ENCODE peak calls at places on chromosomes 11 and 22, in seven cellular contexts. One of them, this sample, is unnamed. For H3K4me1, the result is how much of the 10 kb centered on the place peaks cover.

GRCh38 chr11:66050581-66051231 is 1.5 kb upstream of the SF3B2 start:
- DNase-seq in GM23338: peak
- DNase-seq in stomach: no peak
- DNase-seq in tibial artery: no peak
- DNase-seq in HCT116: no peak
- DNase-seq in right cardiac atrium: no peak
- DNase-seq in A549: no peak
- DNase-seq in this sample: no peak

GRCh38 chr11:134498326-134499139 is 86.5 kb upstream of the B3GAT1 start:
- DNase-seq in A549: no peak
- DNase-seq in right cardiac atrium: no peak
- DNase-seq in tibial artery: no peak
- DNase-seq in stomach: peak
- DNase-seq in GM23338: no peak
- DNase-seq in HCT116: no peak
- DNase-seq in this sample: no peak

GRCh38 chr11:60370252-60370810 is 8.0 kb upstream of the MS4A7 start:
- DNase-seq in stomach: no peak
- DNase-seq in tibial artery: no peak
- DNase-seq in A549: no peak
- DNase-seq in GM23338: no peak
- DNase-seq in HCT116: no peak
- DNase-seq in right cardiac atrium: no peak
- DNase-seq in this sample: no peak

GRCh38 chr11:64744544-64745218 is 739 bp upstream of the RASGRP2 start:
- DNase-seq in right cardiac atrium: peak
- DNase-seq in stomach: no peak
- DNase-seq in HCT116: no peak
- DNase-seq in GM23338: no peak
- DNase-seq in tibial artery: no peak
- DNase-seq in A549: no peak
- DNase-seq in this sample: no peak

GRCh38 chr11:121485221-121485620 is 32.5 kb upstream of the SORL1-AS1 start:
- DNase-seq in right cardiac atrium: no peak
- DNase-seq in tibial artery: no peak
- DNase-seq in stomach: no peak
- DNase-seq in GM23338: no peak
- DNase-seq in A549: no peak
- DNase-seq in HCT116: no peak
- DNase-seq in this sample: no peak

GRCh38 chr11:69925366-69926196 is 106.4 kb upstream of the FGF3 start:
- DNase-seq in right cardiac atrium: peak
- DNase-seq in HCT116: no peak
- DNase-seq in tibial artery: no peak
- DNase-seq in stomach: no peak
- DNase-seq in A549: no peak
- DNase-seq in GM23338: no peak
- DNase-seq in this sample: no peak

GRCh38 chr11:20000022-20000392 is 160.3 kb downstream of the DBX1 start:
- DNase-seq in A549: no peak
- DNase-seq in right cardiac atrium: no peak
- DNase-seq in stomach: no peak
- DNase-seq in tibial artery: no peak
- DNase-seq in GM23338: no peak
- DNase-seq in HCT116: no peak
- DNase-seq in this sample: no peak

GRCh38 chr22:17164392-17165024 is 5.4 kb upstream of the HDHD5 start:
- DNase-seq in stomach: no peak
- DNase-seq in A549: peak
- DNase-seq in right cardiac atrium: no peak
- DNase-seq in tibial artery: no peak
- DNase-seq in HCT116: peak
- DNase-seq in GM23338: peak
- DNase-seq in this sample: peak

GRCh38 chr11:16809901-16810668 is 71.6 kb downstream of the C11orf58 start:
- DNase-seq in stomach: no peak
- DNase-seq in right cardiac atrium: peak
- DNase-seq in tibial artery: peak
- DNase-seq in HCT116: no peak
- DNase-seq in A549: no peak
- DNase-seq in GM23338: no peak
- DNase-seq in this sample: peak

GRCh38 chr11:2528301-2529050 is 83.7 kb downstream of the KCNQ1 start:
- DNase-seq in right cardiac atrium: peak
- DNase-seq in GM23338: no peak
- DNase-seq in HCT116: no peak
- DNase-seq in stomach: no peak
- DNase-seq in tibial artery: peak
- DNase-seq in A549: no peak
- DNase-seq in this sample: no peak

GRCh38 chr11:13462928-13463778 is at the start of gene BTBD10:
- DNase-seq in tibial artery: peak
- DNase-seq in HCT116: peak
- DNase-seq in A549: peak
- DNase-seq in GM23338: peak
- DNase-seq in right cardiac atrium: peak
- DNase-seq in stomach: peak
- DNase-seq in this sample: peak

GRCh38 chr11:1060885-1061616 is 13.6 kb upstream of the MUC2 start:
- DNase-seq in right cardiac atrium: no peak
- DNase-seq in tibial artery: peak
- DNase-seq in GM23338: no peak
- DNase-seq in stomach: peak
- DNase-seq in HCT116: peak
- DNase-seq in A549: peak
- DNase-seq in this sample: peak

GRCh38 chr11:121553806-121554205 is 101.0 kb upstream of the SORL1-AS1 start:
- DNase-seq in HCT116: peak
- DNase-seq in GM23338: no peak
- DNase-seq in A549: peak
- DNase-seq in stomach: peak
- DNase-seq in tibial artery: no peak
- DNase-seq in right cardiac atrium: no peak
- DNase-seq in this sample: no peak

GRCh38 chr11:75090778-75091177 is 5.9 kb downstream of the OR2AT4 start:
- DNase-seq in stomach: no peak
- DNase-seq in GM23338: no peak
- DNase-seq in right cardiac atrium: no peak
- DNase-seq in tibial artery: no peak
- DNase-seq in A549: no peak
- DNase-seq in HCT116: no peak
- DNase-seq in this sample: no peak

GRCh38 chr22:28023774-28024173 is 104.7 kb upstream of the PITPNB start:
- DNase-seq in tibial artery: no peak
- DNase-seq in stomach: peak
- DNase-seq in GM23338: no peak
- DNase-seq in A549: no peak
- DNase-seq in right cardiac atrium: no peak
- DNase-seq in HCT116: no peak
- DNase-seq in this sample: no peak

GRCh38 chr11:48028909-48029685 is 48.7 kb downstream of the PTPRJ start:
- DNase-seq in stomach: no peak
- DNase-seq in GM23338: no peak
- DNase-seq in right cardiac atrium: no peak
- DNase-seq in A549: no peak
- DNase-seq in tibial artery: no peak
- DNase-seq in HCT116: no peak
- DNase-seq in this sample: no peak

GRCh38 chr11:122556605-122557004 is 98.9 kb upstream of the UBASH3B start:
- DNase-seq in stomach: no peak
- DNase-seq in GM23338: peak
- DNase-seq in tibial artery: no peak
- DNase-seq in right cardiac atrium: peak
- DNase-seq in A549: no peak
- DNase-seq in HCT116: no peak
- DNase-seq in this sample: peak

GRCh38 chr11:33747969-33748368 is 11.7 kb upstream of the CD59 start:
- DNase-seq in A549: no peak
- DNase-seq in right cardiac atrium: no peak
- DNase-seq in GM23338: no peak
- DNase-seq in stomach: no peak
- DNase-seq in tibial artery: no peak
- DNase-seq in HCT116: no peak
- DNase-seq in this sample: no peak

GRCh38 chr22:49097966-49098365 is 729.7 kb downstream of the BRD1 start:
- DNase-seq in right cardiac atrium: peak
- DNase-seq in A549: no peak
- DNase-seq in HCT116: no peak
- DNase-seq in GM23338: no peak
- DNase-seq in tibial artery: no peak
- DNase-seq in stomach: no peak
- DNase-seq in this sample: no peak

GRCh38 chr22:37185646-37186227 is 2.3 kb downstream of the C1QTNF6 start:
- DNase-seq in GM23338: no peak
- DNase-seq in right cardiac atrium: peak
- DNase-seq in stomach: no peak
- DNase-seq in A549: no peak
- DNase-seq in tibial artery: no peak
- DNase-seq in HCT116: no peak
- DNase-seq in this sample: no peak
- H3K4me1 ChIP-seq in GM23338: under half
- H3K4me1 ChIP-seq in right cardiac atrium: under half
- H3K4me1 ChIP-seq in stomach: half or more
- H3K4me1 ChIP-seq in A549: half or more
- H3K4me1 ChIP-seq in tibial artery: under half
- H3K4me1 ChIP-seq in HCT116: half or more
- H3K4me1 ChIP-seq in this sample: under half

GRCh38 chr11:128518493-128519207 is 68.7 kb downstream of the ETS1 start:
- DNase-seq in A549: no peak
- DNase-seq in GM23338: no peak
- DNase-seq in right cardiac atrium: no peak
- DNase-seq in stomach: no peak
- DNase-seq in tibial artery: no peak
- DNase-seq in HCT116: no peak
- DNase-seq in this sample: no peak

GRCh38 chr11:128517457-128518230 is 69.7 kb downstream of the ETS1 start:
- DNase-seq in A549: no peak
- DNase-seq in stomach: no peak
- DNase-seq in right cardiac atrium: no peak
- DNase-seq in tibial artery: no peak
- DNase-seq in GM23338: no peak
- DNase-seq in HCT116: no peak
- DNase-seq in this sample: no peak

GRCh38 chr11:128520886-128521696 is 66.3 kb downstream of the ETS1 start:
- DNase-seq in right cardiac atrium: no peak
- DNase-seq in tibial artery: no peak
- DNase-seq in stomach: no peak
- DNase-seq in GM23338: no peak
- DNase-seq in A549: no peak
- DNase-seq in HCT116: no peak
- DNase-seq in this sample: no peak

GRCh38 chr11:128520206-128520885 is 67.0 kb downstream of the ETS1 start:
- DNase-seq in A549: no peak
- DNase-seq in GM23338: no peak
- DNase-seq in stomach: no peak
- DNase-seq in tibial artery: no peak
- DNase-seq in HCT116: no peak
- DNase-seq in right cardiac atrium: no peak
- DNase-seq in this sample: no peak

GRCh38 chr11:128519353-128519752 is 68.0 kb downstream of the ETS1 start:
- DNase-seq in right cardiac atrium: no peak
- DNase-seq in GM23338: no peak
- DNase-seq in A549: no peak
- DNase-seq in stomach: no peak
- DNase-seq in tibial artery: no peak
- DNase-seq in HCT116: no peak
- DNase-seq in this sample: no peak
- H3K4me1 ChIP-seq in right cardiac atrium: under half
- H3K4me1 ChIP-seq in GM23338: half or more
- H3K4me1 ChIP-seq in A549: half or more
- H3K4me1 ChIP-seq in stomach: half or more
- H3K4me1 ChIP-seq in tibial artery: half or more
- H3K4me1 ChIP-seq in HCT116: under half
- H3K4me1 ChIP-seq in this sample: under half

DNA sequence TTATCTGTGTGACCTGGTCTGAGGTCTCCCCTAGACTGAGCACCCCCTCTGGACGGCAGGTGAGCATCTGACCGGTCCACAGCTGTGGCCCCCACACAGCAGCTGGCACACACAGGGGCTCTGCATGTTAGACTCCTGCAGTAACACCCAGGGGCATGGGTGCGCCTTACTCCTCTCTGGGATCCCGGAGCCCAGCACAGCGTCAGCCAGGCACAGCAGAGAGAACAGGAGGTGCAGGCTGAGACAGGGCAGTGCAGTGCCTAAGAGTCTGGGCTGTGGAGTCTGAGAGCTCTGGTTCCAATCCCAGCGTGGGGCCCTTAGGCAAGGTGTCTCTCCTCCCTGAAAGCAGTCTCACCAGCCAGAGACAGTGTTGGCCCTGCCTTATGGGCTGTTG is 2.3 kb downstream of the NUDT8 start:
- DNase-seq in tibial artery: no peak
- DNase-seq in HCT116: no peak
- DNase-seq in right cardiac atrium: peak
- DNase-seq in stomach: no peak
- DNase-seq in A549: no peak
- DNase-seq in GM23338: no peak
- DNase-seq in this sample: no peak
- H3K4me1 ChIP-seq in tibial artery: under half
- H3K4me1 ChIP-seq in HCT116: under half
- H3K4me1 ChIP-seq in right cardiac atrium: under half
- H3K4me1 ChIP-seq in stomach: under half
- H3K4me1 ChIP-seq in A549: under half
- H3K4me1 ChIP-seq in GM23338: under half
- H3K4me1 ChIP-seq in this sample: under half

GRCh38 chr22:22032099-22032905 is 49.7 kb upstream of the TOP3B start:
- DNase-seq in right cardiac atrium: no peak
- DNase-seq in HCT116: no peak
- DNase-seq in A549: no peak
- DNase-seq in stomach: no peak
- DNase-seq in GM23338: no peak
- DNase-seq in tibial artery: no peak
- DNase-seq in this sample: no peak
- H3K4me1 ChIP-seq in right cardiac atrium: under half
- H3K4me1 ChIP-seq in HCT116: under half
- H3K4me1 ChIP-seq in A549: under half
- H3K4me1 ChIP-seq in stomach: under half
- H3K4me1 ChIP-seq in GM23338: under half
- H3K4me1 ChIP-seq in tibial artery: under half
- H3K4me1 ChIP-seq in this sample: under half

GRCh38 chr22:45784357-45785277 is 113.0 kb downstream of the ATXN10 start:
- DNase-seq in stomach: no peak
- DNase-seq in right cardiac atrium: no peak
- DNase-seq in A549: peak
- DNase-seq in tibial artery: no peak
- DNase-seq in HCT116: no peak
- DNase-seq in GM23338: no peak
- DNase-seq in this sample: no peak

GRCh38 chr22:45783021-45783420 is 111.4 kb downstream of the ATXN10 start:
- DNase-seq in HCT116: no peak
- DNase-seq in GM23338: no peak
- DNase-seq in right cardiac atrium: no peak
- DNase-seq in stomach: no peak
- DNase-seq in A549: no peak
- DNase-seq in tibial artery: no peak
- DNase-seq in this sample: no peak

GRCh38 chr22:45783690-45784089 is 112.1 kb downstream of the ATXN10 start:
- DNase-seq in A549: no peak
- DNase-seq in stomach: no peak
- DNase-seq in right cardiac atrium: no peak
- DNase-seq in tibial artery: no peak
- DNase-seq in HCT116: no peak
- DNase-seq in GM23338: no peak
- DNase-seq in this sample: no peak

GRCh38 chr22:45787770-45788169 is 116.1 kb downstream of the ATXN10 start:
- DNase-seq in stomach: no peak
- DNase-seq in HCT116: no peak
- DNase-seq in right cardiac atrium: no peak
- DNase-seq in tibial artery: no peak
- DNase-seq in A549: no peak
- DNase-seq in GM23338: no peak
- DNase-seq in this sample: no peak

GRCh38 chr22:45785458-45785857 is 113.8 kb downstream of the ATXN10 start:
- DNase-seq in stomach: no peak
- DNase-seq in GM23338: no peak
- DNase-seq in tibial artery: no peak
- DNase-seq in right cardiac atrium: no peak
- DNase-seq in A549: peak
- DNase-seq in HCT116: no peak
- DNase-seq in this sample: no peak
- H3K4me1 ChIP-seq in stomach: under half
- H3K4me1 ChIP-seq in GM23338: under half
- H3K4me1 ChIP-seq in tibial artery: under half
- H3K4me1 ChIP-seq in right cardiac atrium: under half
- H3K4me1 ChIP-seq in A549: half or more
- H3K4me1 ChIP-seq in HCT116: under half
- H3K4me1 ChIP-seq in this sample: under half

This sample was measured in A673.